ENCODE peak calls at places on chromosome 22, in seven cellular contexts. One of them, this sample, is unnamed.
A peak's percentile ranks its signal among the peaks of the same experiment; 100 is the strongest.

GRCh38 chr22:17116931-17117330 is 4.2 kb downstream of the TMEM121B start:
- DNase-seq in breast epithelium: no peak
- DNase-seq in NCI-H345: no peak
- DNase-seq in ACHN: no peak
- DNase-seq in esophagus squamous epithelium: no peak
- DNase-seq in nephron progenitor cell: no peak
- DNase-seq in H4: no peak
- DNase-seq in this sample: no peak

GRCh38 chr22:22925795-22926358 is 38.3 kb downstream of the IGLL5 start:
- DNase-seq in breast epithelium: no peak
- DNase-seq in NCI-H345: no peak
- DNase-seq in ACHN: no peak
- DNase-seq in esophagus squamous epithelium: no peak
- DNase-seq in nephron progenitor cell: no peak
- DNase-seq in H4: no peak
- DNase-seq in this sample: no peak

GRCh38 chr22:27990879-27991278 is 71.8 kb upstream of the PITPNB start:
- DNase-seq in breast epithelium: no peak
- DNase-seq in NCI-H345: no peak
- DNase-seq in ACHN: peak; percentile 12
- DNase-seq in esophagus squamous epithelium: no peak
- DNase-seq in nephron progenitor cell: peak; percentile 51
- DNase-seq in H4: peak; percentile 16
- DNase-seq in this sample: peak; percentile 23

GRCh38 chr22:27420817-27421361 is 380.7 kb downstream of the MN1 start:
- DNase-seq in breast epithelium: peak; percentile 86
- DNase-seq in NCI-H345: no peak
- DNase-seq in ACHN: peak; percentile 54
- DNase-seq in esophagus squamous epithelium: no peak
- DNase-seq in nephron progenitor cell: no peak
- DNase-seq in H4: peak; percentile 75
- DNase-seq in this sample: no peak

GRCh38 chr22:37190262-37190780 is 2.3 kb upstream of the C1QTNF6 start:
- DNase-seq in breast epithelium: no peak
- DNase-seq in NCI-H345: no peak
- DNase-seq in ACHN: no peak
- DNase-seq in esophagus squamous epithelium: no peak
- DNase-seq in nephron progenitor cell: no peak
- DNase-seq in H4: no peak
- DNase-seq in this sample: no peak

GRCh38 chr22:19396934-19397728 is 34.4 kb downstream of the HIRA start:
- DNase-seq in breast epithelium: no peak
- DNase-seq in NCI-H345: no peak
- DNase-seq in ACHN: no peak
- DNase-seq in esophagus squamous epithelium: no peak
- DNase-seq in nephron progenitor cell: no peak
- DNase-seq in H4: no peak
- DNase-seq in this sample: no peak

GRCh38 chr22:19174106-19175025 is 4.2 kb downstream of the SLC25A1 start:
- DNase-seq in breast epithelium: peak; percentile 63
- DNase-seq in NCI-H345: no peak
- DNase-seq in ACHN: peak; percentile 57
- DNase-seq in esophagus squamous epithelium: no peak
- DNase-seq in nephron progenitor cell: peak; percentile 36
- DNase-seq in H4: no peak
- DNase-seq in this sample: no peak

GRCh38 chr22:30038219-30038618 is 42.0 kb upstream of the HORMAD2 start:
- DNase-seq in breast epithelium: peak; percentile 67
- DNase-seq in NCI-H345: no peak
- DNase-seq in ACHN: peak; percentile 30
- DNase-seq in esophagus squamous epithelium: no peak
- DNase-seq in nephron progenitor cell: no peak
- DNase-seq in H4: no peak
- DNase-seq in this sample: no peak

GRCh38 chr22:46542011-46542985 is 4.9 kb upstream of the CELSR1 start:
- DNase-seq in breast epithelium: peak; percentile 64
- DNase-seq in NCI-H345: peak; percentile 54
- DNase-seq in ACHN: peak; percentile 68
- DNase-seq in esophagus squamous epithelium: no peak
- DNase-seq in nephron progenitor cell: peak; percentile 82
- DNase-seq in H4: peak; percentile 73
- DNase-seq in this sample: no peak

GRCh38 chr22:43408009-43408408 is 3.8 kb upstream of the MPPED1 start:
- DNase-seq in breast epithelium: no peak
- DNase-seq in NCI-H345: peak; percentile 8
- DNase-seq in ACHN: no peak
- DNase-seq in esophagus squamous epithelium: no peak
- DNase-seq in nephron progenitor cell: no peak
- DNase-seq in H4: no peak
- DNase-seq in this sample: no peak

GRCh38 chr22:49710746-49711145 is 116.9 kb downstream of the BRD1 start:
- DNase-seq in breast epithelium: no peak
- DNase-seq in NCI-H345: no peak
- DNase-seq in ACHN: no peak
- DNase-seq in esophagus squamous epithelium: no peak
- DNase-seq in nephron progenitor cell: no peak
- DNase-seq in H4: no peak
- DNase-seq in this sample: no peak

GRCh38 chr22:44584256-44584902 is 86.3 kb upstream of the RTL6 start:
- DNase-seq in breast epithelium: no peak
- DNase-seq in NCI-H345: no peak
- DNase-seq in ACHN: no peak
- DNase-seq in esophagus squamous epithelium: no peak
- DNase-seq in nephron progenitor cell: no peak
- DNase-seq in H4: no peak
- DNase-seq in this sample: no peak

GRCh38 chr22:31495343-31495742 is 993 bp upstream of the SFI1 start:
- DNase-seq in breast epithelium: no peak
- DNase-seq in NCI-H345: no peak
- DNase-seq in ACHN: no peak
- DNase-seq in esophagus squamous epithelium: no peak
- DNase-seq in nephron progenitor cell: no peak
- DNase-seq in H4: no peak
- DNase-seq in this sample: no peak

GRCh38 chr22:48101704-48102103 is 1339.3 kb downstream of the TBC1D22A start:
- DNase-seq in breast epithelium: no peak
- DNase-seq in NCI-H345: no peak
- DNase-seq in ACHN: no peak
- DNase-seq in esophagus squamous epithelium: no peak
- DNase-seq in nephron progenitor cell: no peak
- DNase-seq in H4: no peak
- DNase-seq in this sample: no peak

GRCh38 chr22:38176170-38176741 is 5.4 kb downstream of the PLA2G6 start:
- DNase-seq in breast epithelium: peak; percentile 93
- DNase-seq in NCI-H345: no peak
- DNase-seq in ACHN: no peak
- DNase-seq in esophagus squamous epithelium: peak; percentile 40
- DNase-seq in nephron progenitor cell: no peak
- DNase-seq in H4: peak; percentile 96
- DNase-seq in this sample: no peak